ENCODE peak calls at places on chromosomes 3 and 15, in nine cellular contexts. One of them, this sample, is unnamed.

GRCh38 chr15:84023636-84024035 is 211.9 kb upstream of the GOLGA6L4 start:
- DNase-seq in posterior cingulate gyrus: no peak
- DNase-seq in small intestine: no peak
- DNase-seq in thyroid gland: peak; percentile 4
- DNase-seq in fibroblast of the conjunctiva: peak; percentile 13
- DNase-seq in stimulated activated effector memory CD8-positive, alpha-beta T cell treated with anti-CD3 and anti-CD28 coated beads, Interleukin-12 subunit alpha, Interleukin-12 subunit beta, amount 100 ng/mL, for 72 hours: no peak
- DNase-seq in neural progenitor cell: peak; percentile 46
- DNase-seq in HT-29: peak; percentile 80
- DNase-seq in iPS-NIHi11: peak; percentile 43
- DNase-seq in this sample: no peak

GRCh38 chr3:151226088-151226563 is 23.1 kb upstream of the GPR171 start:
- DNase-seq in iPS-NIHi11: no peak
- DNase-seq in fibroblast of the conjunctiva: peak; percentile 49
- DNase-seq in thyroid gland: no peak
- DNase-seq in posterior cingulate gyrus: no peak
- DNase-seq in small intestine: no peak
- DNase-seq in HT-29: no peak
- DNase-seq in stimulated activated effector memory CD8-positive, alpha-beta T cell treated with anti-CD3 and anti-CD28 coated beads, Interleukin-12 subunit alpha, Interleukin-12 subunit beta, amount 100 ng/mL, for 72 hours: no peak
- DNase-seq in neural progenitor cell: no peak
- DNase-seq in this sample: no peak

GRCh38 chr3:74562528-74563190 is 51.8 kb downstream of the CNTN3 start:
- DNase-seq in thyroid gland: no peak
- DNase-seq in posterior cingulate gyrus: no peak
- DNase-seq in fibroblast of the conjunctiva: no peak
- DNase-seq in iPS-NIHi11: no peak
- DNase-seq in stimulated activated effector memory CD8-positive, alpha-beta T cell treated with anti-CD3 and anti-CD28 coated beads, Interleukin-12 subunit alpha, Interleukin-12 subunit beta, amount 100 ng/mL, for 72 hours: no peak
- DNase-seq in small intestine: no peak
- DNase-seq in neural progenitor cell: no peak
- DNase-seq in HT-29: no peak
- DNase-seq in this sample: no peak

GRCh38 chr15:45892182-45892581 is 257.4 kb downstream of the SQOR start:
- DNase-seq in small intestine: no peak
- DNase-seq in stimulated activated effector memory CD8-positive, alpha-beta T cell treated with anti-CD3 and anti-CD28 coated beads, Interleukin-12 subunit alpha, Interleukin-12 subunit beta, amount 100 ng/mL, for 72 hours: no peak
- DNase-seq in HT-29: no peak
- DNase-seq in fibroblast of the conjunctiva: no peak
- DNase-seq in posterior cingulate gyrus: no peak
- DNase-seq in iPS-NIHi11: no peak
- DNase-seq in neural progenitor cell: no peak
- DNase-seq in thyroid gland: no peak
- DNase-seq in this sample: no peak

GRCh38 chr3:17420668-17421067 is 321.8 kb downstream of the TBC1D5 start:
- DNase-seq in fibroblast of the conjunctiva: no peak
- DNase-seq in thyroid gland: no peak
- DNase-seq in posterior cingulate gyrus: no peak
- DNase-seq in iPS-NIHi11: no peak
- DNase-seq in small intestine: no peak
- DNase-seq in neural progenitor cell: no peak
- DNase-seq in stimulated activated effector memory CD8-positive, alpha-beta T cell treated with anti-CD3 and anti-CD28 coated beads, Interleukin-12 subunit alpha, Interleukin-12 subunit beta, amount 100 ng/mL, for 72 hours: no peak
- DNase-seq in HT-29: no peak
- DNase-seq in this sample: no peak

GRCh38 chr3:125310623-125311076 is 64.5 kb downstream of the ZNF148 start:
- DNase-seq in stimulated activated effector memory CD8-positive, alpha-beta T cell treated with anti-CD3 and anti-CD28 coated beads, Interleukin-12 subunit alpha, Interleukin-12 subunit beta, amount 100 ng/mL, for 72 hours: peak; percentile 74
- DNase-seq in posterior cingulate gyrus: no peak
- DNase-seq in iPS-NIHi11: no peak
- DNase-seq in small intestine: peak; percentile 61
- DNase-seq in HT-29: no peak
- DNase-seq in neural progenitor cell: no peak
- DNase-seq in fibroblast of the conjunctiva: no peak
- DNase-seq in thyroid gland: no peak
- DNase-seq in this sample: no peak

GRCh38 chr3:12994357-12994606 is 78.9 kb downstream of the IQSEC1 start:
- DNase-seq in stimulated activated effector memory CD8-positive, alpha-beta T cell treated with anti-CD3 and anti-CD28 coated beads, Interleukin-12 subunit alpha, Interleukin-12 subunit beta, amount 100 ng/mL, for 72 hours: no peak
- DNase-seq in posterior cingulate gyrus: peak; percentile 16
- DNase-seq in neural progenitor cell: peak; percentile 52
- DNase-seq in iPS-NIHi11: peak; percentile 59
- DNase-seq in thyroid gland: peak; percentile 58
- DNase-seq in HT-29: no peak
- DNase-seq in small intestine: no peak
- DNase-seq in fibroblast of the conjunctiva: no peak
- DNase-seq in this sample: no peak

GRCh38 chr3:100697183-100697582 is 12.1 kb upstream of the TFG start:
- DNase-seq in stimulated activated effector memory CD8-positive, alpha-beta T cell treated with anti-CD3 and anti-CD28 coated beads, Interleukin-12 subunit alpha, Interleukin-12 subunit beta, amount 100 ng/mL, for 72 hours: no peak
- DNase-seq in posterior cingulate gyrus: no peak
- DNase-seq in fibroblast of the conjunctiva: no peak
- DNase-seq in HT-29: no peak
- DNase-seq in thyroid gland: no peak
- DNase-seq in neural progenitor cell: no peak
- DNase-seq in small intestine: peak; percentile 96
- DNase-seq in iPS-NIHi11: no peak
- DNase-seq in this sample: no peak

GRCh38 chr3:108127301-108127988 is 36.6 kb upstream of the CD47 start:
- DNase-seq in fibroblast of the conjunctiva: no peak
- DNase-seq in posterior cingulate gyrus: no peak
- DNase-seq in small intestine: peak; percentile 73
- DNase-seq in iPS-NIHi11: no peak
- DNase-seq in neural progenitor cell: peak; percentile 5
- DNase-seq in stimulated activated effector memory CD8-positive, alpha-beta T cell treated with anti-CD3 and anti-CD28 coated beads, Interleukin-12 subunit alpha, Interleukin-12 subunit beta, amount 100 ng/mL, for 72 hours: peak; percentile 75
- DNase-seq in thyroid gland: no peak
- DNase-seq in HT-29: no peak
- DNase-seq in this sample: no peak